ENCODE peak calls at places on chromosomes 2 and 18, in eight cellular contexts. K, F, A, Q, X, N, G and E are unnamed samples.

GRCh38 chr18:79199691-79200374 is 130.6 kb downstream of the ATP9B start:
- DNase-seq in K (peak), F (no peak), A (no peak), Q (no peak), X (no peak), N (peak), G (no peak), E (no peak)

GRCh38 chr2:67626656-67627055 is 229.5 kb downstream of the ETAA1 start:
- DNase-seq in K (peak), F (no peak), A (no peak), Q (peak), X (no peak), N (no peak), G (no peak), E (no peak)

GRCh38 chr2:181774601-181775179 is 94.4 kb upstream of the NEUROD1 start:
- DNase-seq in K (no peak), F (no peak), A (no peak), Q (peak), X (no peak), N (peak), G (peak), E (no peak)

GRCh38 chr2:109196081-109196875 is 67.3 kb downstream of the SH3RF3 start:
- DNase-seq in K (no peak), F (no peak), A (no peak), Q (no peak), X (no peak), N (no peak), G (no peak), E (no peak)

GRCh38 chr18:45619062-45619825 is 4.0 kb downstream of the SLC14A2 start:
- DNase-seq in K (no peak), F (peak), A (no peak), Q (peak), X (no peak), N (peak), G (no peak), E (no peak)

GRCh38 chr2:218145124-218145523 is 19.3 kb downstream of the CXCR2 start:
- DNase-seq in K (no peak), F (no peak), A (no peak), Q (no peak), X (no peak), N (peak), G (no peak), E (no peak)

GRCh38 chr2:11899896-11900295 is 153.5 kb downstream of the LPIN1 start:
- DNase-seq in K (no peak), F (no peak), A (no peak), Q (no peak), X (no peak), N (no peak), G (no peak), E (no peak)

GRCh38 chr2:118627156-118627555 is 220.3 kb downstream of the EN1 start:
- DNase-seq in K (no peak), F (no peak), A (no peak), Q (no peak), X (no peak), N (no peak), G (no peak), E (no peak)

GRCh38 chr2:160347269-160347863 is 146.2 kb downstream of the RBMS1 start:
- DNase-seq in K (no peak), F (no peak), A (no peak), Q (peak), X (no peak), N (peak), G (no peak), E (no peak)

GRCh38 chr2:164609790-164610189 is 11.5 kb downstream of the GRB14 start:
- DNase-seq in K (no peak), F (no peak), A (no peak), Q (no peak), X (no peak), N (no peak), G (no peak), E (no peak)

GRCh38 chr2:231996797-231997555 is 35.5 kb downstream of the DIS3L2 start:
- DNase-seq in K (no peak), F (no peak), A (no peak), Q (no peak), X (no peak), N (no peak), G (no peak), E (no peak)

GRCh38 chr2:159396796-159397195 is 110.3 kb upstream of the WDSUB1 start:
- DNase-seq in K (no peak), F (no peak), A (no peak), Q (no peak), X (no peak), N (no peak), G (no peak), E (no peak)

GRCh38 chr18:48955528-48956261 is 4.9 kb upstream of the SMAD7 start:
- DNase-seq in K (peak), F (peak), A (no peak), Q (peak), X (no peak), N (peak), G (no peak), E (no peak)

GRCh38 chr2:198374375-198375072 is 570.1 kb downstream of the PLCL1 start:
- DNase-seq in K (peak), F (no peak), A (peak), Q (peak), X (peak), N (peak), G (peak), E (no peak)

GRCh38 chr2:231613054-231613654 is 20.5 kb downstream of the TEX44 start:
- DNase-seq in K (no peak), F (no peak), A (no peak), Q (peak), X (peak), N (peak), G (no peak), E (no peak)

GRCh38 chr2:65296971-65297370 is 69.3 kb downstream of the ACTR2 start:
- DNase-seq in K (no peak), F (no peak), A (no peak), Q (no peak), X (no peak), N (no peak), G (no peak), E (no peak)

GRCh38 chr2:227805578-227805977 is 8.1 kb upstream of the CCL20 start:
- DNase-seq in K (no peak), F (no peak), A (no peak), Q (no peak), X (no peak), N (peak), G (no peak), E (no peak)

GRCh38 chr2:230723363-230723762 is 10.7 kb downstream of the CAB39 start:
- DNase-seq in K (no peak), F (no peak), A (no peak), Q (no peak), X (no peak), N (no peak), G (no peak), E (no peak)

GRCh38 chr18:9401166-9401565 is 66.6 kb downstream of the TWSG1 start:
- DNase-seq in K (no peak), F (no peak), A (no peak), Q (no peak), X (no peak), N (no peak), G (no peak), E (no peak)

GRCh38 chr2:3956892-3957291 is 253.5 kb downstream of the DCDC2C start:
- DNase-seq in K (no peak), F (no peak), A (no peak), Q (no peak), X (no peak), N (no peak), G (no peak), E (no peak)

GRCh38 chr2:239530749-239531316 is 130.0 kb upstream of the HDAC4 start:
- DNase-seq in K (no peak), F (no peak), A (no peak), Q (no peak), X (no peak), N (no peak), G (no peak), E (no peak)

GRCh38 chr2:236974752-236975151 is 110.9 kb upstream of the COPS8 start:
- DNase-seq in K (no peak), F (no peak), A (no peak), Q (no peak), X (no peak), N (no peak), G (no peak), E (no peak)

GRCh38 chr18:75208836-75209128 is 157 bp downstream of the PTGR3 start:
- DNase-seq in K (no peak), F (peak), A (no peak), Q (no peak), X (no peak), N (no peak), G (no peak), E (peak)

GRCh38 chr18:75207298-75208054 is 1.5 kb downstream of the PTGR3 start:
- DNase-seq in K (peak), F (no peak), A (no peak), Q (peak), X (no peak), N (peak), G (no peak), E (no peak)

GRCh38 chr18:75206637-75207297 is 2.2 kb downstream of the PTGR3 start:
- DNase-seq in K (no peak), F (no peak), A (no peak), Q (no peak), X (no peak), N (no peak), G (no peak), E (no peak)

GRCh38 chr18:75209129-75209951 is at the start of gene PTGR3:
- DNase-seq in K (peak), F (peak), A (peak), Q (peak), X (peak), N (peak), G (peak), E (peak)

GRCh38 chr18:75208055-75208835 is 694 bp downstream of the PTGR3 start:
- DNase-seq in K (no peak), F (peak), A (peak), Q (peak), X (peak), N (peak), G (peak), E (peak)
- TF ChIP-seq CTCF in K (peak), F (no peak), A (no peak), Q (no peak), X (no peak), N (no peak), G (no peak), E (no peak)

GRCh38 chr18:54173980-54174611 is 50.4 kb downstream of the MBD2 start:
- DNase-seq in K (no peak), F (no peak), A (no peak), Q (no peak), X (no peak), N (no peak), G (no peak), E (no peak)
- TF ChIP-seq CTCF in K (no peak), F (no peak), A (no peak), Q (no peak), X (no peak), N (no peak), G (no peak), E (no peak)

DNA sequence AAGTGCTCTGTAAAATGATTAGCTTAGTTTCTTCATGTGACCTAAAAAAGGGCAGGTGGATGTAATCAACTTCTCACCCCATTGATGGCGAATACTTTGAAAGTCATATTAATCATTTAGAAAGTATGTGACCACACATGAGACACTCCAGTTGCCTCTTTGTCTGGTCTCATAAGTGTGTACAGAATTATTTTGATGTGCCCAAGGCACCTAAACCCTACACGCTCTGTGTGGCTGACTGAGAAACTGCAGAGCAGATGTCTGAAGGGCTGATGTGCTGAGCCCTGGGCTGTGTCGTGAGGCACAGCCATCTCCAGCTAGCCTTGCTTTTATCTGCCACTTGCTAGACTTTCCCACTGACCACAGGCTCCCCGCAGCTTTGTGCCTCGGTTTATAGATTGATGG is 26.9 kb downstream of the SGPP2 start:
- DNase-seq in K (no peak), F (no peak), A (no peak), Q (no peak), X (no peak), N (peak), G (no peak), E (no peak)
- TF ChIP-seq CTCF in K (no peak), F (no peak), A (no peak), Q (no peak), X (no peak), N (no peak), G (no peak), E (no peak)

DNA sequence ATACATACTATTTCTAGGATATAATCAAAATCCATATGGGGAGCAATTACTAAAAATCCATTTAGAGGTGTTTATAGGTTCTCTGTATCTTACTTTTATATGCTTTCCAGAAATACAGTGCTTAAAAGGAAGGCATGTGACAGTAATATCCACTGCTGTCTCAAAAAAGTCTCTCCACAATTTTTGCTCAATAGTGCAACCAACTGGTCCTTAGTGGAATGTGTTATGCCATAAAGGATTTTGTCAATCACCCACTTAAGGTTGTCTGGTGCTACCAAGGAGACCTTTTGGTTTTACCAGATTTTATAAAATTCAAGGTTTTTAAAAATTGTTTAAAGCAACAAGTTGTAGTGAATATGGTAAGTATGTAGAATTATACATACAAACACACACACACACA is 328.5 kb upstream of the DSEL start:
- DNase-seq in K (peak), F (no peak), A (no peak), Q (peak), X (no peak), N (no peak), G (no peak), E (no peak)
- TF ChIP-seq CTCF in K (peak), F (no peak), A (no peak), Q (peak), X (no peak), N (peak), G (no peak), E (no peak)

GRCh38 chr2:20396356-20397000 is 45.8 kb upstream of the PUM2 start:
- DNase-seq in K (no peak), F (no peak), A (no peak), Q (no peak), X (no peak), N (no peak), G (no peak), E (no peak)
- TF ChIP-seq CTCF in K (peak), F (no peak), A (no peak), Q (no peak), X (no peak), N (no peak), G (no peak), E (no peak)